ENCODE peak calls at places on chromosomes 11 and 22, in six cellular contexts. I is epithelial cell of proximal tubule, Y is IMR-90, F is AG09319, X is RWPE1, Q is NCI-H2171. R is an unnamed sample.

GRCh38 chr11:77542296-77542695 is 47.5 kb upstream of the AQP11 start:
- DNase-seq in F (peak), Y (peak), I (no peak), X (no peak), Q (no peak), R (no peak)

GRCh38 chr11:61784506-61784805 is 7.9 kb downstream of the TMEM258 start:
- DNase-seq in F (no peak), Y (no peak), I (no peak), Q (no peak), X (no peak), R (no peak)

GRCh38 chr11:108253176-108253575 is 30.3 kb downstream of the ATM start:
- DNase-seq in F (no peak), X (peak), I (no peak), Y (peak), Q (no peak), R (no peak)

GRCh38 chr11:66688561-66689534 is 11.2 kb upstream of the RBM4B start:
- DNase-seq in F (no peak), X (no peak), Q (no peak), I (no peak), Y (no peak), R (no peak)

GRCh38 chr11:32511926-32512325 is 71.7 kb upstream of the EIF3M start:
- DNase-seq in X (peak), F (no peak), Q (no peak), Y (no peak), I (no peak), R (no peak)

GRCh38 chr22:46796566-46797195 is 34.2 kb downstream of the TBC1D22A start:
- DNase-seq in Y (no peak), X (no peak), Q (no peak), I (no peak), F (no peak), R (no peak)

GRCh38 chr11:65867284-65868071 is 5.1 kb downstream of the EFEMP2 start:
- DNase-seq in Y (no peak), X (no peak), Q (no peak), F (no peak), I (no peak), R (no peak)

GRCh38 chr11:19284881-19285280 is 44.1 kb upstream of the E2F8 start:
- DNase-seq in Y (no peak), Q (no peak), F (no peak), X (no peak), I (no peak), R (no peak)